ENCODE peak calls at places on chromosomes 13 and 19, in six cellular contexts. One of them, this sample, is unnamed.
A peak's percentile ranks its signal among the peaks of the same experiment; 100 is the strongest.

GRCh38 chr13:43663474-43664090 is 123.2 kb downstream of the ENOX1 start:
- DNase-seq in suprapubic skin: no peak
- DNase-seq in IMR-90: peak; percentile 73
- DNase-seq in K562: no peak
- DNase-seq in body of pancreas: no peak
- DNase-seq in tibial nerve: no peak
- DNase-seq in this sample: no peak

GRCh38 chr13:33340631-33341030 is 55.1 kb upstream of the STARD13 start:
- DNase-seq in K562: no peak
- DNase-seq in tibial nerve: no peak
- DNase-seq in suprapubic skin: no peak
- DNase-seq in body of pancreas: no peak
- DNase-seq in IMR-90: peak; percentile 52
- DNase-seq in this sample: no peak

GRCh38 chr19:34867631-34868030 is 59.1 kb upstream of the ZNF30 start:
- DNase-seq in IMR-90: no peak
- DNase-seq in suprapubic skin: no peak
- DNase-seq in tibial nerve: no peak
- DNase-seq in K562: no peak
- DNase-seq in body of pancreas: no peak
- DNase-seq in this sample: peak; percentile 7

GRCh38 chr19:29798783-29799182 is 13.0 kb upstream of the CCNE1 start:
- DNase-seq in suprapubic skin: no peak
- DNase-seq in IMR-90: peak; percentile 60
- DNase-seq in K562: no peak
- DNase-seq in body of pancreas: no peak
- DNase-seq in tibial nerve: no peak
- DNase-seq in this sample: no peak

GRCh38 chr13:67353891-67354459 is 123.8 kb upstream of the PCDH9 start:
- DNase-seq in IMR-90: peak; percentile 27
- DNase-seq in suprapubic skin: no peak
- DNase-seq in body of pancreas: no peak
- DNase-seq in tibial nerve: no peak
- DNase-seq in K562: no peak
- DNase-seq in this sample: no peak

GRCh38 chr19:47609885-47610545 is 1.1 kb downstream of the BICRA start:
- DNase-seq in tibial nerve: no peak
- DNase-seq in suprapubic skin: no peak
- DNase-seq in K562: peak; percentile 44
- DNase-seq in IMR-90: peak; percentile 26
- DNase-seq in body of pancreas: peak; percentile 38
- DNase-seq in this sample: peak; percentile 91

GRCh38 chr13:49530452-49530851 is 34.7 kb downstream of the PHF11 start:
- DNase-seq in body of pancreas: no peak
- DNase-seq in IMR-90: no peak
- DNase-seq in tibial nerve: no peak
- DNase-seq in K562: no peak
- DNase-seq in suprapubic skin: no peak
- DNase-seq in this sample: no peak

GRCh38 chr19:57566396-57567256 is 7.0 kb upstream of the ZNF550 start:
- DNase-seq in IMR-90: peak; percentile 38
- DNase-seq in tibial nerve: no peak
- DNase-seq in suprapubic skin: no peak
- DNase-seq in K562: peak; percentile 26
- DNase-seq in body of pancreas: no peak
- DNase-seq in this sample: no peak

GRCh38 chr19:39297931-39298634 is 1.9 kb downstream of the IFNL1 start:
- DNase-seq in suprapubic skin: peak; percentile 43
- DNase-seq in tibial nerve: no peak
- DNase-seq in K562: no peak
- DNase-seq in IMR-90: no peak
- DNase-seq in body of pancreas: no peak
- DNase-seq in this sample: no peak

DNA sequence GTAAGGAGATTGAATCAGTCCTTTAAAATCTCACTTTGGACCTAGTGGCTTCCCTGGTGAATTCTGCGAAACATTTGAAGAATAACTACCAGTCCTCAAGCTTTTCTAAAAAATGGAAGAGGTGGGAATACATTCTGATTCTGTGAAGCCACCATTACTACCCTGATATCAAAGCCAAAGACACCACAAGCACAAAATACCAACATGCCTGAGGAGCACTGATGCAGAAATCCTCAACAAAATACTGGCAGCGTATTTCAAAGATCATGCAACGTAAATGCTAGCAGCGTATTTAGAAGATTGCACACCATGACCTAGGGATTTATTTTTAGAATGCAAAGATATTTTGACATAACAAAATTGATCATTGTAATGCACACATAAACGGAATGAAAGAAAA is 14.4 kb downstream of the ATP4B start:
- DNase-seq in IMR-90: no peak
- DNase-seq in K562: no peak
- DNase-seq in body of pancreas: no peak
- DNase-seq in tibial nerve: no peak
- DNase-seq in suprapubic skin: no peak
- DNase-seq in this sample: no peak
- TF ChIP-seq POLR2A in IMR-90: no peak
- TF ChIP-seq POLR2A in K562: no peak
- TF ChIP-seq POLR2A in body of pancreas: no peak
- TF ChIP-seq POLR2A in tibial nerve: no peak
- TF ChIP-seq POLR2A in suprapubic skin: no peak
- TF ChIP-seq POLR2A in this sample: no peak

DNA sequence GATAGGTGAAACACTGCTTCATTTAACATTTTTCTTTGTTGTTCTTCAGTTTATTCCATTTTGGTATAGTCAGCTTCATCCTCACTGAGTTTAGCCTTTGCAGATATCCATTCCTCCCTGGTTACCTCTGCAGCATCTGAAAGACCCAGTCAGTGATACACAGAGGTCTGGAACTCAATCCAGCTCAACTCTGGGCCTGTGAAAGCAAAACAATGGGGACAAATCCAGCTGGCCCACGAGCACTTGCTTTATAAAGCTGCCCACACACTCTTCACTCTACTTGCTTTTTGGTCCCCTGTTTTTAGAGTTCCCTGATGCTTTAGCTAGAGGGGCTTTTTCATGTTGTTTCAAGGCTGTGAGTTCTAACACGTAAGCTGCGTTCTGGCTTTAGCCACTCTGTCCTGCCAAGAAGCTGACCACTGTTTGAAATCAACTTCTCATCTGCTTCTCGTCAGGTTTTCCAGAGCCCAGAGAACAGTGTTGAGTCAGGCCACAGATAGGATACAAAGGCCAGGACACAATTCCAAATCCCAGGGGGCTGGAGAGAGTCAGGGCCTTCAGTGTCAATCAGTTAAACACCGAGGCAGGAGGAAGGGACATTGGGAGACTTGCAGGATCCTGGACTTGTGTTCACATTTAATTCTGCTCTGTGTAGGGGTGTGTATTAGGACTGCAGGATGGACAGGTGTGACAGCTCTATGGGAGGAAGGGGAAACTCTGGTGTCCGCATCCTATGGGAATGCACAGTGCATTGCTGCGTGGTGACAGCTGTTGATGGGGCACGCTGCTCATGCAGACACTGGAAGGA is 83.5 kb upstream of the RNF113B start:
- DNase-seq in IMR-90: no peak
- DNase-seq in suprapubic skin: no peak
- DNase-seq in body of pancreas: no peak
- DNase-seq in K562: no peak
- DNase-seq in tibial nerve: no peak
- DNase-seq in this sample: no peak
- H3K4me3 ChIP-seq in IMR-90: no peak overlapping the region
- H3K4me3 ChIP-seq in suprapubic skin: no peak overlapping the region
- H3K4me3 ChIP-seq in body of pancreas: no peak overlapping the region
- H3K4me3 ChIP-seq in K562: no peak overlapping the region
- H3K4me3 ChIP-seq in tibial nerve: no peak overlapping the region
- H3K4me3 ChIP-seq in this sample: no peak overlapping the region

GRCh38 chr13:114049626-114050101 is 75.8 kb upstream of the C13orf46 start:
- DNase-seq in body of pancreas: no peak
- DNase-seq in suprapubic skin: no peak
- DNase-seq in IMR-90: no peak
- DNase-seq in K562: no peak
- DNase-seq in tibial nerve: no peak
- DNase-seq in this sample: no peak
- TF ChIP-seq POLR2A in body of pancreas: no peak
- TF ChIP-seq POLR2A in suprapubic skin: no peak
- TF ChIP-seq POLR2A in IMR-90: no peak
- TF ChIP-seq POLR2A in K562: no peak
- TF ChIP-seq POLR2A in tibial nerve: no peak
- TF ChIP-seq POLR2A in this sample: no peak

DNA sequence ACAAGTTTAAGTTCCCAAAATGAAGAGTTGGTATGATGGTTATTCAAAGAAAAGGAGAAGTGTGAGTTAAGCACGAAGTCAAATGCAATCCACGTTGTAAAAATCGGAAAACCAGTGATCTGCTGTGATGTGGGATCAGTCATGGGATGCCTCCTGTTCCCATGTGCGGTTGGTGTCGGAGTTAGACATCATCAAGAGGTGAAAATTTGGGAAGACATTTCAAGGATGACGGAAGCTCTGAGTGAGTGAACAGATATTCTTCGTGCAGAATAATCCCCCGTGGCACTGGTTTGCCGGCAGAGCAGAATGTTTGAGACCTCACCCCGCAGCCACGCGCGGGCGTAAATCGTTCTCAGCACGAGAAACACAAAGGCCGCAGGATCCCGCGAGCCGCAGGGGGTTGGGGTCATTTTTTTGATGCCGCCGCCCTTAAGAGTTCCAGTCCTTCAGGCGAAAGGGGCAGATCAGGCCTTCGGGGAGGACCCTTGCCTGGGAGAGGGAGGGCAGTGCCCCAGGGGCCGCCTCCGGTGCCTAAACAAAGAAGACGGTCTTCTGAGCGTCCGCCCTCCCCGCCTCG is 13.7 kb upstream of the SOX1 start:
- DNase-seq in body of pancreas: no peak
- DNase-seq in IMR-90: no peak
- DNase-seq in K562: no peak
- DNase-seq in suprapubic skin: no peak
- DNase-seq in tibial nerve: no peak
- DNase-seq in this sample: peak; percentile 37
- H3K4me3 ChIP-seq in body of pancreas: no peak overlapping the region
- H3K4me3 ChIP-seq in IMR-90: no peak overlapping the region
- H3K4me3 ChIP-seq in K562: no peak overlapping the region
- H3K4me3 ChIP-seq in suprapubic skin: no peak overlapping the region
- H3K4me3 ChIP-seq in tibial nerve: no peak overlapping the region
- H3K4me3 ChIP-seq in this sample: no peak overlapping the region

GRCh38 chr19:43634877-43635560 is 4.6 kb downstream of the CADM4 start:
- DNase-seq in body of pancreas: no peak
- DNase-seq in tibial nerve: no peak
- DNase-seq in K562: no peak
- DNase-seq in IMR-90: no peak
- DNase-seq in suprapubic skin: peak; percentile 59
- DNase-seq in this sample: no peak
- TF ChIP-seq POLR2A in body of pancreas: no peak
- TF ChIP-seq POLR2A in tibial nerve: peak; percentile 6
- TF ChIP-seq POLR2A in K562: no peak
- TF ChIP-seq POLR2A in IMR-90: no peak
- TF ChIP-seq POLR2A in suprapubic skin: no peak
- TF ChIP-seq POLR2A in this sample: no peak

DNA sequence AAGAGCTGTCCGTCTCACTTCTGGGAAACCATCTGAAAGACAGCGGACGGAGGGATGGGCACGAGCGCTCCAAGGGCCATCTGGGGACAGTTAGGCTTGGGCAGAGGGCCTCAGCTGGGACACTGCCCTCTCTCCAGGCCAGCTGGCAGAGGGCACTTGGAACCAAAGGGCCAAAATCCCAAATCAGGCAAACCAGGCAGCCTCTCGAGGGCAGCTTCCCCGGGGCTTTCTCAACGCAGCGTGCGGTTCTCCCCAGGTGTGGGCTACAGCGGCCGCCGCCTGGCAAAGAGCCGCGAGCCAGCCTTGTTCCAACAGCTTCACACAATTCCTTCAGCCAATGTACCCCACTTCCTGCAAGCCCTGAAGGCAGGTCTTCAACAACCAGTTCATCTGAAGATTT is 5.0 kb downstream of the MLLT1 start:
- DNase-seq in suprapubic skin: no peak
- DNase-seq in body of pancreas: no peak
- DNase-seq in IMR-90: no peak
- DNase-seq in tibial nerve: no peak
- DNase-seq in K562: peak; percentile 2
- DNase-seq in this sample: no peak
- H3K4me3 ChIP-seq in suprapubic skin: peak overlapping the region; percentile 14
- H3K4me3 ChIP-seq in body of pancreas: no peak overlapping the region
- H3K4me3 ChIP-seq in IMR-90: no peak overlapping the region
- H3K4me3 ChIP-seq in tibial nerve: no peak overlapping the region
- H3K4me3 ChIP-seq in K562: no peak overlapping the region
- H3K4me3 ChIP-seq in this sample: no peak overlapping the region

DNA sequence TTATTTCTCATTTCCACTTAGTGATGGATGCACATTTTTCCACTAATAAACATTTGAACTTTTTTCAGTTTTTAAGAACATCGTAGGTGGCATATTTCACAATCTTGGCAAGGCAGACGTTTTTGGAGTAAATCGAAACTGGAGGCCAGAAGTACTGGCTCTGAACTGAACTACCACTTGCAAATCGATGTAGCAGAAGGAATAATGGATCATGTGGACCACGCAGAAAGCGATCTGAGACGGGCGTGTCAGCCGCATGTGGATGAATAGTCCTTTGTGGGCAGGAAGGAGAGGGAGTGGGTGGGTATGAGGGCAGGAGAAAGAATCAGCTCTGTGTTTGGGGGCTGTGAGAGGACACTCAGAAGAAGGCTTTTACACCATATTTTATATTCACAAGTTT is 90.4 kb downstream of the COL4A2 start:
- DNase-seq in IMR-90: peak; percentile 85
- DNase-seq in body of pancreas: no peak
- DNase-seq in K562: no peak
- DNase-seq in tibial nerve: no peak
- DNase-seq in suprapubic skin: no peak
- DNase-seq in this sample: peak; percentile 39
- TF ChIP-seq POLR2A in IMR-90: peak; percentile 83
- TF ChIP-seq POLR2A in body of pancreas: no peak
- TF ChIP-seq POLR2A in K562: no peak
- TF ChIP-seq POLR2A in tibial nerve: no peak
- TF ChIP-seq POLR2A in suprapubic skin: no peak
- TF ChIP-seq POLR2A in this sample: no peak